ENCODE peak calls at places on chromosome 16, in seven cellular contexts. T is naive thymus-derived CD4-positive, alpha-beta T cell; D is endothelial cell of umbilical vein; Z is foreskin fibroblast; Q is A549; S is pancreas; I is GM23338. A is an unnamed sample.

GRCh38 chr16:24689128-24689527 is 40.3 kb upstream of the TNRC6A start:
- DNase-seq in T (no peak), D (peak), Z (peak), Q (peak), S (no peak), I (peak), A (no peak)

GRCh38 chr16:86872126-86872525 is 293.8 kb downstream of the FOXL1 start:
- DNase-seq in T (no peak), D (no peak), Z (no peak), Q (no peak), S (no peak), I (no peak), A (no peak)

GRCh38 chr16:22942812-22943211 is 128.8 kb downstream of the HS3ST2 start:
- DNase-seq in T (no peak), D (no peak), Z (no peak), Q (no peak), S (no peak), I (no peak), A (no peak)

GRCh38 chr16:47687694-47688093 is 226.6 kb downstream of the PHKB start:
- DNase-seq in T (no peak), D (no peak), Z (peak), Q (no peak), S (no peak), I (no peak), A (no peak)

GRCh38 chr16:15672514-15673167 is 22.6 kb downstream of the NDE1 start:
- DNase-seq in T (peak), D (peak), Z (peak), Q (peak), S (peak), I (peak), A (peak)

GRCh38 chr16:49183911-49184310 is 97.7 kb downstream of the CBLN1 start:
- DNase-seq in T (no peak), D (no peak), Z (no peak), Q (peak), S (no peak), I (peak), A (no peak)

GRCh38 chr16:28610595-28611270 is 889 bp upstream of the SULT1A1 start:
- DNase-seq in T (no peak), D (no peak), Z (no peak), Q (no peak), S (no peak), I (peak), A (no peak)

GRCh38 chr16:4685292-4685691 is 8.1 kb upstream of the NUDT16L1 start:
- DNase-seq in T (no peak), D (no peak), Z (no peak), Q (no peak), S (no peak), I (no peak), A (peak)

GRCh38 chr16:64428463-64428862 is 693.4 kb downstream of the CDH11 start:
- DNase-seq in T (no peak), D (peak), Z (peak), Q (no peak), S (no peak), I (no peak), A (no peak)

GRCh38 chr16:8736123-8736680 is 61.2 kb downstream of the TMEM186 start:
- DNase-seq in T (no peak), D (no peak), Z (no peak), Q (no peak), S (peak), I (no peak), A (no peak)

GRCh38 chr16:55398683-55399230 is 74.8 kb downstream of the IRX6 start:
- DNase-seq in T (no peak), D (no peak), Z (no peak), Q (no peak), S (no peak), I (peak), A (no peak)

GRCh38 chr16:77223184-77223583 is 24.0 kb downstream of the SYCE1L start:
- DNase-seq in T (no peak), D (no peak), Z (no peak), Q (no peak), S (no peak), I (peak), A (no peak)

GRCh38 chr16:77043076-77043475 is 147.9 kb upstream of the MON1B start:
- DNase-seq in T (no peak), D (no peak), Z (peak), Q (peak), S (no peak), I (peak), A (no peak)

GRCh38 chr16:50298591-50299507 is 32.5 kb downstream of the ADCY7 start:
- DNase-seq in T (no peak), D (no peak), Z (no peak), Q (no peak), S (no peak), I (no peak), A (peak)

GRCh38 chr16:53937068-53937614 is 233.2 kb downstream of the FTO start:
- DNase-seq in T (no peak), D (no peak), Z (no peak), Q (no peak), S (no peak), I (no peak), A (no peak)

GRCh38 chr16:87017388-87018012 is 299.7 kb downstream of the C16orf95 start:
- DNase-seq in T (no peak), D (peak), Z (peak), Q (peak), S (no peak), I (peak), A (no peak)

GRCh38 chr16:21598676-21599157 is 660 bp upstream of the METTL9 start:
- DNase-seq in T (peak), D (peak), Z (peak), Q (no peak), S (no peak), I (peak), A (no peak)
- H3K4me3 ChIP-seq in T (peak), D (peak), Z (peak), Q (peak), S (peak), I (peak), A (peak)

DNA sequence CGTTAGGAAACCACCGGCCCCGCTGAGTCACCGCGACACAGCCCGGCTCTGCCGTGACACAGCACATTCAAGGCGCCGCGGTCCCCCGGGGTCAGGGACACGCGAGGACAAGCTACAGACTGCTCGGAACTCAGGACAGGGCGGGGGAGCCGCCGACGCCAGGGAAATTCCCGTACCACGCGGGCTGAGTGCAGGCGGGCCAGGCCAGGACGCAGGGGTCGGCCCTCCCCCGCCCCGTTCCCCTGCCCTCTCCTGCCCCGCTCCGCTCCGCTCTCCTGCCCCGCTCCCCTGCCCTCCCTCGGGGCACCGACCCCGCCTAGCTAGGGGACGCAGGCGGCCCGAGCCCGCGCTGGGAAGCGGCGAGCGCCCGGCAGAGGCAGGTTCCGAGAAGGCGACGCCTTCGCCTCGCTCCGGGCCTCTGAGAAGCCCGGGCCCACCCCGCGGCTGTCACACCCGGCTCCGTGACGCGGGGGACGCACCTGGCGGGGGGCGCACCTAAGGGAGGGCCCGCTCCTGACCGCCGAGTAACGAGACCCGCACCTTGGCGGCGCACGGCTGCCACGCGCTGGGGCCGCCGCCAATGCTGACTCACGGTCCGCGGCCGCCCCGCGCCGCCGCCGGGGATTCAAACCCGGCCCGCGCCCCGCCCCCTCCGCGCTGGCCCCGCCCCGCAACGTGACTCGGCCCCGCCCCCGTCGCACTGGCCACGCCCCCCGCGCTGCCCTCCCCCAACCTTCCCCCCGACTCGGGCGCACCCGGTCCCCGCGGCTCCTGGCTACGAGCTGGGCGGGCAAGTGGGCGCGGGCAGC is 27.5 kb downstream of the GNPTG start:
- DNase-seq in T (peak), D (peak), Z (peak), Q (peak), S (peak), I (peak), A (peak)
- H3K4me3 ChIP-seq in T (peak), D (peak), Z (peak), Q (peak), S (peak), I (peak), A (peak)

DNA sequence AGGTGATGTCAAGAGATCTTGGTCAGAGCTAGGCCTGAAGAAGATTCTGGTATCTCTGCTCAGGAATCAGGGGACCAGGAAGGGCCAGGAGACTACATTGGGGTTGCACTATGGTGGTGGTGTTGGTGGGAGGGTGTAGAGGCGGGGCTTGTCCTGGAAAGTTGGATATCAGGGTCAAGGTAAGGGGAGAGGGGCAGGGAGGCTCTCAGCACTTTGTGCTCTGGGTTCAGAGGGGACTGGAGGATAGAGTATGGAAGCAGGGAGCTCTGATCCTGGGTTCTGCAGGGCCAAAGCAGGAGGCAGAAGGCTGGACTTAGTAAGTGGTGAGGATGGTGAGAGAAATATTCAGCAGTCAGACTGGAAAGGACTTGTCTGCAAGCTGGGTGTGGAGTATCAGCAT is 3.0 kb downstream of the NOL3 start:
- DNase-seq in T (no peak), D (no peak), Z (no peak), Q (no peak), S (no peak), I (no peak), A (no peak)
- H3K4me3 ChIP-seq in T (peak), D (no peak), Z (peak), Q (peak), S (peak), I (peak), A (no peak)

GRCh38 chr16:88966986-88967799 is 9.8 kb downstream of the CBFA2T3 start:
- DNase-seq in T (no peak), D (no peak), Z (no peak), Q (no peak), S (peak), I (no peak), A (no peak)

GRCh38 chr16:88968589-88969280 is 8.3 kb downstream of the CBFA2T3 start:
- DNase-seq in T (no peak), D (no peak), Z (no peak), Q (no peak), S (peak), I (no peak), A (no peak)

GRCh38 chr16:88969361-88969831 is 7.6 kb downstream of the CBFA2T3 start:
- DNase-seq in T (no peak), D (no peak), Z (no peak), Q (no peak), S (peak), I (no peak), A (peak)

GRCh38 chr16:88965826-88966480 is 11.1 kb downstream of the CBFA2T3 start:
- DNase-seq in T (no peak), D (no peak), Z (no peak), Q (no peak), S (peak), I (no peak), A (no peak)

GRCh38 chr16:88967800-88968588 is 9.0 kb downstream of the CBFA2T3 start:
- DNase-seq in T (no peak), D (no peak), Z (no peak), Q (no peak), S (peak), I (no peak), A (no peak)
- H3K4me3 ChIP-seq in T (peak), D (no peak), Z (no peak), Q (no peak), S (no peak), I (no peak), A (no peak)

GRCh38 chr16:83743720-83744119 is 64.1 kb upstream of the HSBP1 start:
- DNase-seq in T (no peak), D (no peak), Z (no peak), Q (no peak), S (no peak), I (no peak), A (no peak)

GRCh38 chr16:83743241-83743640 is 64.5 kb upstream of the HSBP1 start:
- DNase-seq in T (no peak), D (no peak), Z (no peak), Q (no peak), S (no peak), I (no peak), A (no peak)

GRCh38 chr16:83742520-83742919 is 65.3 kb upstream of the HSBP1 start:
- DNase-seq in T (no peak), D (no peak), Z (no peak), Q (no peak), S (no peak), I (no peak), A (no peak)

GRCh38 chr16:83742076-83742475 is 65.7 kb upstream of the HSBP1 start:
- DNase-seq in T (no peak), D (no peak), Z (no peak), Q (no peak), S (no peak), I (no peak), A (no peak)

GRCh38 chr16:83738926-83739503 is 68.8 kb upstream of the HSBP1 start:
- DNase-seq in T (no peak), D (no peak), Z (no peak), Q (no peak), S (no peak), I (no peak), A (no peak)
- H3K4me3 ChIP-seq in T (no peak), D (no peak), Z (no peak), Q (no peak), S (no peak), I (no peak), A (no peak)

GRCh38 chr16:85753976-85754375 is 3.1 kb upstream of the C16orf74 start:
- DNase-seq in T (no peak), D (no peak), Z (no peak), Q (no peak), S (peak), I (no peak), A (no peak)

GRCh38 chr16:85753559-85753958 is 2.7 kb upstream of the C16orf74 start:
- DNase-seq in T (no peak), D (no peak), Z (no peak), Q (no peak), S (peak), I (no peak), A (no peak)

GRCh38 chr16:85754403-85754802 is 3.5 kb upstream of the C16orf74 start:
- DNase-seq in T (no peak), D (no peak), Z (no peak), Q (no peak), S (no peak), I (no peak), A (no peak)

GRCh38 chr16:85751665-85752501 is 987 bp upstream of the C16orf74 start:
- DNase-seq in T (no peak), D (peak), Z (peak), Q (no peak), S (peak), I (no peak), A (no peak)

GRCh38 chr16:85752511-85753420 is 1.9 kb upstream of the C16orf74 start:
- DNase-seq in T (no peak), D (no peak), Z (peak), Q (no peak), S (peak), I (peak), A (no peak)
- H3K4me3 ChIP-seq in T (no peak), D (no peak), Z (no peak), Q (no peak), S (no peak), I (no peak), A (no peak)

GRCh38 chr16:69917739-69918138 is 33.4 kb upstream of the CLEC18A start:
- DNase-seq in T (no peak), D (peak), Z (peak), Q (peak), S (peak), I (peak), A (no peak)

GRCh38 chr16:69917311-69917710 is 33.8 kb upstream of the CLEC18A start:
- DNase-seq in T (no peak), D (no peak), Z (no peak), Q (no peak), S (no peak), I (no peak), A (no peak)

GRCh38 chr16:69921125-69921524 is 30.0 kb upstream of the CLEC18A start:
- DNase-seq in T (no peak), D (no peak), Z (no peak), Q (no peak), S (no peak), I (no peak), A (no peak)

GRCh38 chr16:69916445-69916844 is 34.7 kb upstream of the CLEC18A start:
- DNase-seq in T (no peak), D (no peak), Z (no peak), Q (no peak), S (no peak), I (no peak), A (no peak)

DNA sequence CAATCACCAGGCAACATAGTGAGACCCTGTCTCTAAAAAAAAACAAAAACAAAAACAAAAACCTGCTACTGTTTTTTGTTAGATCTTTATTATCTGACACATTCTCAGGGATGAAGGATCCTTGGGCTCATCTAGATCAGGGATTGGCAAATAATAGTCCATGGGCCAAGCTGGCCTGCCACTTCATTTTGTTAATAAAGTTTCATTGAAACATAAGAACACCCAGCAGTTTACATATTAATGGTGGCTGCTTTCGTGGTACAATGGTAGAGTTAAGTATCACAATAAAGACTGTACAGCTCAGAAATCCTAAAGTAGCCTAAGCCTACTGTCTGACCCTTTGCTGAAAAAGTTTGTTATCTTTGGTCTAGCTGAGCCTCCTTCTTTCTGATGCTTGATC is 32.9 kb upstream of the CLEC18A start:
- DNase-seq in T (no peak), D (no peak), Z (no peak), Q (no peak), S (no peak), I (no peak), A (no peak)
- H3K4me3 ChIP-seq in T (no peak), D (no peak), Z (no peak), Q (peak), S (no peak), I (no peak), A (no peak)